ENCODE peak calls at places on chromosomes 11 and 22, in eight cellular contexts. One of them, this sample, is unnamed.

GRCh38 chr22:45878901-45879551 is 97.9 kb downstream of the WNT7B start:
- DNase-seq in T-helper 1 cell: no peak
- DNase-seq in AG08395: no peak
- DNase-seq in AG08396: no peak
- DNase-seq in activated CD4-positive, CD25-positive, alpha-beta regulatory T cell treated with anti-CD3 and anti-CD28 coated beads, Interleukin-2, amount 50 U/mL, for 16 hours: no peak
- DNase-seq in EL: no peak
- DNase-seq in EH: no peak
- DNase-seq in HTR-8/SVneo: no peak
- DNase-seq in this sample: no peak

GRCh38 chr11:75492181-75492820 is 33.4 kb downstream of the GDPD5 start:
- DNase-seq in EL: peak; percentile 60
- DNase-seq in AG08396: no peak
- DNase-seq in AG08395: no peak
- DNase-seq in EH: peak; percentile 51
- DNase-seq in activated CD4-positive, CD25-positive, alpha-beta regulatory T cell treated with anti-CD3 and anti-CD28 coated beads, Interleukin-2, amount 50 U/mL, for 16 hours: peak; percentile 26
- DNase-seq in HTR-8/SVneo: peak; percentile 60
- DNase-seq in T-helper 1 cell: peak; percentile 57
- DNase-seq in this sample: peak; percentile 39

GRCh38 chr11:3926458-3927095 is 71.1 kb downstream of the STIM1 start:
- DNase-seq in AG08396: no peak
- DNase-seq in EH: no peak
- DNase-seq in HTR-8/SVneo: no peak
- DNase-seq in activated CD4-positive, CD25-positive, alpha-beta regulatory T cell treated with anti-CD3 and anti-CD28 coated beads, Interleukin-2, amount 50 U/mL, for 16 hours: no peak
- DNase-seq in EL: no peak
- DNase-seq in AG08395: no peak
- DNase-seq in T-helper 1 cell: no peak
- DNase-seq in this sample: no peak

GRCh38 chr11:7098235-7098832 is 9.5 kb downstream of the RBMXL2 start:
- DNase-seq in HTR-8/SVneo: peak; percentile 39
- DNase-seq in AG08396: peak; percentile 59
- DNase-seq in EH: peak; percentile 51
- DNase-seq in EL: peak; percentile 52
- DNase-seq in AG08395: peak; percentile 65
- DNase-seq in activated CD4-positive, CD25-positive, alpha-beta regulatory T cell treated with anti-CD3 and anti-CD28 coated beads, Interleukin-2, amount 50 U/mL, for 16 hours: no peak
- DNase-seq in T-helper 1 cell: peak; percentile 34
- DNase-seq in this sample: peak; percentile 48

GRCh38 chr11:31996159-31996881 is 94.6 kb upstream of the RCN1 start:
- DNase-seq in EH: no peak
- DNase-seq in HTR-8/SVneo: no peak
- DNase-seq in EL: no peak
- DNase-seq in activated CD4-positive, CD25-positive, alpha-beta regulatory T cell treated with anti-CD3 and anti-CD28 coated beads, Interleukin-2, amount 50 U/mL, for 16 hours: no peak
- DNase-seq in AG08396: no peak
- DNase-seq in T-helper 1 cell: no peak
- DNase-seq in AG08395: no peak
- DNase-seq in this sample: no peak

GRCh38 chr22:19656541-19657251 is 57.6 kb upstream of the SEPTIN5 start:
- DNase-seq in T-helper 1 cell: no peak
- DNase-seq in AG08395: no peak
- DNase-seq in HTR-8/SVneo: no peak
- DNase-seq in EH: no peak
- DNase-seq in activated CD4-positive, CD25-positive, alpha-beta regulatory T cell treated with anti-CD3 and anti-CD28 coated beads, Interleukin-2, amount 50 U/mL, for 16 hours: no peak
- DNase-seq in AG08396: no peak
- DNase-seq in EL: no peak
- DNase-seq in this sample: no peak

GRCh38 chr11:16191852-16192240 is 164.5 kb downstream of the SOX6 start:
- DNase-seq in EH: no peak
- DNase-seq in HTR-8/SVneo: no peak
- DNase-seq in AG08396: no peak
- DNase-seq in AG08395: no peak
- DNase-seq in T-helper 1 cell: no peak
- DNase-seq in EL: no peak
- DNase-seq in activated CD4-positive, CD25-positive, alpha-beta regulatory T cell treated with anti-CD3 and anti-CD28 coated beads, Interleukin-2, amount 50 U/mL, for 16 hours: no peak
- DNase-seq in this sample: no peak

GRCh38 chr22:40403141-40403540 is 32.7 kb downstream of the SGSM3 start:
- DNase-seq in AG08396: no peak
- DNase-seq in EL: no peak
- DNase-seq in T-helper 1 cell: no peak
- DNase-seq in EH: no peak
- DNase-seq in activated CD4-positive, CD25-positive, alpha-beta regulatory T cell treated with anti-CD3 and anti-CD28 coated beads, Interleukin-2, amount 50 U/mL, for 16 hours: no peak
- DNase-seq in HTR-8/SVneo: no peak
- DNase-seq in AG08395: no peak
- DNase-seq in this sample: no peak

GRCh38 chr11:34052608-34053160 is 1.2 kb downstream of the CAPRIN1 start:
- DNase-seq in AG08395: no peak
- DNase-seq in EH: peak; percentile 16
- DNase-seq in EL: peak; percentile 23
- DNase-seq in AG08396: peak; percentile 6
- DNase-seq in T-helper 1 cell: no peak
- DNase-seq in HTR-8/SVneo: no peak
- DNase-seq in activated CD4-positive, CD25-positive, alpha-beta regulatory T cell treated with anti-CD3 and anti-CD28 coated beads, Interleukin-2, amount 50 U/mL, for 16 hours: no peak
- DNase-seq in this sample: peak; percentile 16

GRCh38 chr22:47207846-47208554 is 445.6 kb downstream of the TBC1D22A start:
- DNase-seq in AG08395: no peak
- DNase-seq in AG08396: no peak
- DNase-seq in T-helper 1 cell: no peak
- DNase-seq in HTR-8/SVneo: no peak
- DNase-seq in activated CD4-positive, CD25-positive, alpha-beta regulatory T cell treated with anti-CD3 and anti-CD28 coated beads, Interleukin-2, amount 50 U/mL, for 16 hours: no peak
- DNase-seq in EL: no peak
- DNase-seq in EH: no peak
- DNase-seq in this sample: no peak

GRCh38 chr11:48210052-48210451 is 6.6 kb upstream of the OR4B1 start:
- DNase-seq in activated CD4-positive, CD25-positive, alpha-beta regulatory T cell treated with anti-CD3 and anti-CD28 coated beads, Interleukin-2, amount 50 U/mL, for 16 hours: no peak
- DNase-seq in HTR-8/SVneo: no peak
- DNase-seq in AG08395: peak; percentile 43
- DNase-seq in T-helper 1 cell: no peak
- DNase-seq in EH: peak; percentile 49
- DNase-seq in AG08396: peak; percentile 33
- DNase-seq in EL: peak; percentile 33
- DNase-seq in this sample: peak; percentile 5

GRCh38 chr11:57480409-57481137 is 20.2 kb downstream of the RTN4RL2 start:
- DNase-seq in EH: peak; percentile 61
- DNase-seq in AG08395: peak; percentile 74
- DNase-seq in T-helper 1 cell: peak; percentile 60
- DNase-seq in activated CD4-positive, CD25-positive, alpha-beta regulatory T cell treated with anti-CD3 and anti-CD28 coated beads, Interleukin-2, amount 50 U/mL, for 16 hours: peak; percentile 28
- DNase-seq in AG08396: peak; percentile 85
- DNase-seq in HTR-8/SVneo: peak; percentile 59
- DNase-seq in EL: peak; percentile 55
- DNase-seq in this sample: peak; percentile 56

GRCh38 chr11:42021919-42022318 is 562.5 kb upstream of the LRRC4C start:
- DNase-seq in AG08396: no peak
- DNase-seq in T-helper 1 cell: no peak
- DNase-seq in HTR-8/SVneo: no peak
- DNase-seq in activated CD4-positive, CD25-positive, alpha-beta regulatory T cell treated with anti-CD3 and anti-CD28 coated beads, Interleukin-2, amount 50 U/mL, for 16 hours: no peak
- DNase-seq in EH: no peak
- DNase-seq in AG08395: no peak
- DNase-seq in EL: no peak
- DNase-seq in this sample: no peak

GRCh38 chr22:21984793-21985192 is 2.2 kb upstream of the TOP3B start:
- DNase-seq in HTR-8/SVneo: no peak
- DNase-seq in activated CD4-positive, CD25-positive, alpha-beta regulatory T cell treated with anti-CD3 and anti-CD28 coated beads, Interleukin-2, amount 50 U/mL, for 16 hours: no peak
- DNase-seq in EL: peak; percentile 30
- DNase-seq in AG08396: peak; percentile 54
- DNase-seq in EH: peak; percentile 28
- DNase-seq in T-helper 1 cell: no peak
- DNase-seq in AG08395: no peak
- DNase-seq in this sample: peak; percentile 65

GRCh38 chr22:47659467-47660302 is 897.2 kb downstream of the TBC1D22A start:
- DNase-seq in T-helper 1 cell: no peak
- DNase-seq in HTR-8/SVneo: no peak
- DNase-seq in AG08395: no peak
- DNase-seq in EL: no peak
- DNase-seq in EH: no peak
- DNase-seq in AG08396: no peak
- DNase-seq in activated CD4-positive, CD25-positive, alpha-beta regulatory T cell treated with anti-CD3 and anti-CD28 coated beads, Interleukin-2, amount 50 U/mL, for 16 hours: no peak
- DNase-seq in this sample: no peak

GRCh38 chr22:46083383-46084350 is 66.7 kb upstream of the PPARA start:
- DNase-seq in EL: no peak
- DNase-seq in activated CD4-positive, CD25-positive, alpha-beta regulatory T cell treated with anti-CD3 and anti-CD28 coated beads, Interleukin-2, amount 50 U/mL, for 16 hours: no peak
- DNase-seq in T-helper 1 cell: no peak
- DNase-seq in AG08395: no peak
- DNase-seq in AG08396: no peak
- DNase-seq in HTR-8/SVneo: no peak
- DNase-seq in EH: peak; percentile 27
- DNase-seq in this sample: no peak

GRCh38 chr11:94968334-94968958 is 4.9 kb downstream of the CWC15 start:
- DNase-seq in T-helper 1 cell: no peak
- DNase-seq in HTR-8/SVneo: no peak
- DNase-seq in AG08395: peak; percentile 73
- DNase-seq in EH: peak; percentile 74
- DNase-seq in activated CD4-positive, CD25-positive, alpha-beta regulatory T cell treated with anti-CD3 and anti-CD28 coated beads, Interleukin-2, amount 50 U/mL, for 16 hours: no peak
- DNase-seq in AG08396: peak; percentile 44
- DNase-seq in EL: peak; percentile 52
- DNase-seq in this sample: peak; percentile 75

GRCh38 chr22:40240671-40241070 is 62.9 kb downstream of the TNRC6B start:
- DNase-seq in AG08395: no peak
- DNase-seq in AG08396: no peak
- DNase-seq in EL: no peak
- DNase-seq in EH: no peak
- DNase-seq in HTR-8/SVneo: no peak
- DNase-seq in T-helper 1 cell: no peak
- DNase-seq in activated CD4-positive, CD25-positive, alpha-beta regulatory T cell treated with anti-CD3 and anti-CD28 coated beads, Interleukin-2, amount 50 U/mL, for 16 hours: no peak
- DNase-seq in this sample: no peak

GRCh38 chr22:31346733-31347250 is 646 bp upstream of the PATZ1 start:
- DNase-seq in T-helper 1 cell: peak; percentile 48
- DNase-seq in AG08396: peak; percentile 67
- DNase-seq in activated CD4-positive, CD25-positive, alpha-beta regulatory T cell treated with anti-CD3 and anti-CD28 coated beads, Interleukin-2, amount 50 U/mL, for 16 hours: no peak
- DNase-seq in EH: peak; percentile 50
- DNase-seq in HTR-8/SVneo: peak; percentile 38
- DNase-seq in EL: peak; percentile 65
- DNase-seq in AG08395: peak; percentile 41
- DNase-seq in this sample: peak; percentile 55

GRCh38 chr11:35142481-35143207 is 3.7 kb downstream of the CD44 start:
- DNase-seq in T-helper 1 cell: peak; percentile 35
- DNase-seq in AG08396: peak; percentile 46
- DNase-seq in activated CD4-positive, CD25-positive, alpha-beta regulatory T cell treated with anti-CD3 and anti-CD28 coated beads, Interleukin-2, amount 50 U/mL, for 16 hours: no peak
- DNase-seq in AG08395: peak; percentile 67
- DNase-seq in EH: peak; percentile 90
- DNase-seq in HTR-8/SVneo: no peak
- DNase-seq in EL: peak; percentile 90
- DNase-seq in this sample: peak; percentile 49

GRCh38 chr11:13119928-13120520 is 110.9 kb downstream of the RASSF10 start:
- DNase-seq in activated CD4-positive, CD25-positive, alpha-beta regulatory T cell treated with anti-CD3 and anti-CD28 coated beads, Interleukin-2, amount 50 U/mL, for 16 hours: no peak
- DNase-seq in HTR-8/SVneo: no peak
- DNase-seq in EH: no peak
- DNase-seq in EL: no peak
- DNase-seq in AG08395: no peak
- DNase-seq in AG08396: no peak
- DNase-seq in T-helper 1 cell: no peak
- DNase-seq in this sample: no peak

GRCh38 chr11:68996376-68997123 is 15.8 kb upstream of the MRGPRD start:
- DNase-seq in HTR-8/SVneo: no peak
- DNase-seq in AG08396: no peak
- DNase-seq in AG08395: no peak
- DNase-seq in T-helper 1 cell: no peak
- DNase-seq in EH: no peak
- DNase-seq in EL: no peak
- DNase-seq in activated CD4-positive, CD25-positive, alpha-beta regulatory T cell treated with anti-CD3 and anti-CD28 coated beads, Interleukin-2, amount 50 U/mL, for 16 hours: no peak
- DNase-seq in this sample: no peak

GRCh38 chr11:112773256-112773655 is 188.0 kb upstream of the NCAM1 start:
- DNase-seq in AG08395: no peak
- DNase-seq in activated CD4-positive, CD25-positive, alpha-beta regulatory T cell treated with anti-CD3 and anti-CD28 coated beads, Interleukin-2, amount 50 U/mL, for 16 hours: no peak
- DNase-seq in HTR-8/SVneo: no peak
- DNase-seq in T-helper 1 cell: no peak
- DNase-seq in EL: no peak
- DNase-seq in EH: no peak
- DNase-seq in AG08396: no peak
- DNase-seq in this sample: no peak

GRCh38 chr22:49670610-49671330 is 156.9 kb downstream of the BRD1 start:
- DNase-seq in activated CD4-positive, CD25-positive, alpha-beta regulatory T cell treated with anti-CD3 and anti-CD28 coated beads, Interleukin-2, amount 50 U/mL, for 16 hours: no peak
- DNase-seq in HTR-8/SVneo: no peak
- DNase-seq in EL: no peak
- DNase-seq in AG08396: no peak
- DNase-seq in EH: no peak
- DNase-seq in T-helper 1 cell: no peak
- DNase-seq in AG08395: no peak
- DNase-seq in this sample: no peak

GRCh38 chr11:123298488-123299447 is 103.7 kb upstream of the CLMP start:
- DNase-seq in EH: no peak
- DNase-seq in AG08395: no peak
- DNase-seq in AG08396: no peak
- DNase-seq in HTR-8/SVneo: no peak
- DNase-seq in T-helper 1 cell: no peak
- DNase-seq in activated CD4-positive, CD25-positive, alpha-beta regulatory T cell treated with anti-CD3 and anti-CD28 coated beads, Interleukin-2, amount 50 U/mL, for 16 hours: no peak
- DNase-seq in EL: no peak
- DNase-seq in this sample: no peak

GRCh38 chr11:47130541-47130940 is 46.1 kb downstream of the ARFGAP2 start:
- DNase-seq in HTR-8/SVneo: no peak
- DNase-seq in EL: no peak
- DNase-seq in AG08395: no peak
- DNase-seq in EH: no peak
- DNase-seq in AG08396: no peak
- DNase-seq in T-helper 1 cell: no peak
- DNase-seq in activated CD4-positive, CD25-positive, alpha-beta regulatory T cell treated with anti-CD3 and anti-CD28 coated beads, Interleukin-2, amount 50 U/mL, for 16 hours: no peak
- DNase-seq in this sample: no peak

GRCh38 chr11:125061237-125061636 is 1.9 kb upstream of the SLC37A2 start:
- DNase-seq in EL: no peak
- DNase-seq in EH: no peak
- DNase-seq in AG08396: no peak
- DNase-seq in AG08395: no peak
- DNase-seq in activated CD4-positive, CD25-positive, alpha-beta regulatory T cell treated with anti-CD3 and anti-CD28 coated beads, Interleukin-2, amount 50 U/mL, for 16 hours: no peak
- DNase-seq in HTR-8/SVneo: no peak
- DNase-seq in T-helper 1 cell: no peak
- DNase-seq in this sample: no peak

GRCh38 chr22:38177926-38178604 is 3.6 kb downstream of the PLA2G6 start:
- DNase-seq in EH: peak; percentile 95
- DNase-seq in EL: peak; percentile 92
- DNase-seq in T-helper 1 cell: no peak
- DNase-seq in HTR-8/SVneo: peak; percentile 70
- DNase-seq in activated CD4-positive, CD25-positive, alpha-beta regulatory T cell treated with anti-CD3 and anti-CD28 coated beads, Interleukin-2, amount 50 U/mL, for 16 hours: no peak
- DNase-seq in AG08396: peak; percentile 73
- DNase-seq in AG08395: peak; percentile 85
- DNase-seq in this sample: peak; percentile 82

GRCh38 chr11:6204708-6205107 is 649 bp upstream of the C11orf42 start:
- DNase-seq in EH: no peak
- DNase-seq in HTR-8/SVneo: no peak
- DNase-seq in AG08396: no peak
- DNase-seq in AG08395: no peak
- DNase-seq in EL: no peak
- DNase-seq in activated CD4-positive, CD25-positive, alpha-beta regulatory T cell treated with anti-CD3 and anti-CD28 coated beads, Interleukin-2, amount 50 U/mL, for 16 hours: no peak
- DNase-seq in T-helper 1 cell: no peak
- DNase-seq in this sample: no peak

This sample was measured in iris pigment epithelial cell.